ENCODE peak calls at places on chromosomes 11 and 22, in eight cellular contexts. F, L, J, U, E, Q, C and Y are unnamed samples.
A peak's percentile ranks its signal among the peaks of the same experiment; 100 is the strongest.

GRCh38 chr11:95067828-95068244 is 1.1 kb downstream of the SRSF8 start:
- DNase-seq in J (no peak), U (no peak), F (no peak), E (peak; percentile 33), C (peak; percentile 12), Q (no peak), L (no peak), Y (no peak)

GRCh38 chr11:1714908-1715885 is 18.2 kb downstream of the KRTAP5-6 start:
- DNase-seq in C (no peak), L (no peak), Q (no peak), U (no peak), F (no peak), J (no peak), E (no peak), Y (no peak)

GRCh38 chr11:117180661-117181585 is 2.4 kb downstream of the SIDT2 start:
- DNase-seq in L (peak; percentile 68), C (peak; percentile 2), E (peak; percentile 60), J (peak; percentile 58), U (peak; percentile 80), F (peak; percentile 82), Q (peak; percentile 77), Y (peak; percentile 64)

GRCh38 chr11:8168485-8169257 is at the start of gene RIC3:
- DNase-seq in U (no peak), F (no peak), C (no peak), Q (no peak), J (peak; percentile 9), E (no peak), L (no peak), Y (no peak)

GRCh38 chr11:113932788-113933187 is 28.2 kb downstream of the HTR3B start:
- DNase-seq in F (no peak), U (no peak), C (no peak), J (no peak), E (no peak), L (no peak), Q (no peak), Y (no peak)

GRCh38 chr11:67311556-67312082 is 8.3 kb downstream of the SSH3 start:
- DNase-seq in U (no peak), E (no peak), L (no peak), J (no peak), F (no peak), Q (no peak), C (no peak), Y (no peak)

GRCh38 chr22:46849101-46849500 is 86.7 kb downstream of the TBC1D22A start:
- DNase-seq in F (no peak), Q (no peak), C (no peak), E (no peak), U (no peak), J (no peak), L (no peak), Y (no peak)

GRCh38 chr11:10778217-10778970 is 27.3 kb downstream of the CTR9 start:
- DNase-seq in L (peak; percentile 85), Q (peak; percentile 96), E (peak; percentile 82), C (no peak), U (peak; percentile 85), F (no peak), J (no peak), Y (peak; percentile 95)

GRCh38 chr11:66326261-66327111 is 9.6 kb upstream of the CD248 start:
- DNase-seq in C (no peak), F (peak; percentile 44), J (no peak), Q (no peak), U (peak; percentile 61), L (peak; percentile 88), E (peak; percentile 59), Y (no peak)

GRCh38 chr11:36354221-36355003 is 58.3 kb downstream of the PRR5L start:
- DNase-seq in E (peak; percentile 10), J (no peak), C (no peak), L (peak; percentile 96), Q (peak; percentile 88), U (peak; percentile 68), F (no peak), Y (no peak)

GRCh38 chr11:20443596-20443995 is 56.1 kb downstream of the PRMT3 start:
- DNase-seq in Q (peak; percentile 47), L (peak; percentile 9), F (peak; percentile 24), E (peak; percentile 39), U (peak; percentile 35), J (no peak), C (no peak), Y (no peak)

GRCh38 chr11:1872267-1872985 is 19.3 kb downstream of the PRR33 start:
- DNase-seq in C (no peak), J (no peak), F (no peak), L (no peak), Q (no peak), E (no peak), U (no peak), Y (no peak)